ENCODE peak calls at places on chromosomes 2 and 18, in nine cellular contexts. One of them, this sample, is unnamed.

GRCh38 chr2:200575957-200576356 is 9.9 kb upstream of the AOX1 start:
- DNase-seq in CD4-positive, CD25-positive, alpha-beta regulatory T cell: peak
- DNase-seq in neuronal stem cell: no peak
- DNase-seq in spleen: no peak
- DNase-seq in endodermal cell: no peak
- DNase-seq in cardiac fibroblast: peak
- DNase-seq in tibial artery: no peak
- DNase-seq in skeletal muscle cell: no peak
- DNase-seq in pancreas: no peak
- DNase-seq in this sample: peak

GRCh38 chr2:36594849-36595248 is 3.1 kb downstream of the FEZ2 start:
- DNase-seq in CD4-positive, CD25-positive, alpha-beta regulatory T cell: no peak
- DNase-seq in neuronal stem cell: no peak
- DNase-seq in spleen: no peak
- DNase-seq in endodermal cell: no peak
- DNase-seq in cardiac fibroblast: no peak
- DNase-seq in tibial artery: no peak
- DNase-seq in skeletal muscle cell: no peak
- DNase-seq in pancreas: no peak
- DNase-seq in this sample: no peak

GRCh38 chr2:75276093-75277055 is 77.1 kb upstream of the TACR1 start:
- DNase-seq in CD4-positive, CD25-positive, alpha-beta regulatory T cell: no peak
- DNase-seq in neuronal stem cell: no peak
- DNase-seq in spleen: no peak
- DNase-seq in endodermal cell: peak
- DNase-seq in cardiac fibroblast: peak
- DNase-seq in tibial artery: no peak
- DNase-seq in skeletal muscle cell: peak
- DNase-seq in pancreas: no peak
- DNase-seq in this sample: no peak

GRCh38 chr2:7792031-7792651 is 874.9 kb downstream of the RNF144A start:
- DNase-seq in CD4-positive, CD25-positive, alpha-beta regulatory T cell: no peak
- DNase-seq in neuronal stem cell: no peak
- DNase-seq in spleen: no peak
- DNase-seq in endodermal cell: no peak
- DNase-seq in cardiac fibroblast: no peak
- DNase-seq in tibial artery: no peak
- DNase-seq in skeletal muscle cell: no peak
- DNase-seq in pancreas: peak
- DNase-seq in this sample: no peak

GRCh38 chr2:221385716-221386115 is 186.4 kb downstream of the EPHA4 start:
- DNase-seq in CD4-positive, CD25-positive, alpha-beta regulatory T cell: no peak
- DNase-seq in neuronal stem cell: no peak
- DNase-seq in spleen: no peak
- DNase-seq in endodermal cell: peak
- DNase-seq in cardiac fibroblast: no peak
- DNase-seq in tibial artery: no peak
- DNase-seq in skeletal muscle cell: no peak
- DNase-seq in pancreas: no peak
- DNase-seq in this sample: no peak

GRCh38 chr2:240024766-240025165 is 376 bp downstream of the NDUFA10 start:
- DNase-seq in CD4-positive, CD25-positive, alpha-beta regulatory T cell: peak
- DNase-seq in neuronal stem cell: peak
- DNase-seq in spleen: no peak
- DNase-seq in endodermal cell: no peak
- DNase-seq in cardiac fibroblast: peak
- DNase-seq in tibial artery: peak
- DNase-seq in skeletal muscle cell: no peak
- DNase-seq in pancreas: no peak
- DNase-seq in this sample: peak

GRCh38 chr2:25435421-25435820 is 93.7 kb upstream of the DNMT3A start:
- DNase-seq in CD4-positive, CD25-positive, alpha-beta regulatory T cell: no peak
- DNase-seq in neuronal stem cell: no peak
- DNase-seq in spleen: no peak
- DNase-seq in endodermal cell: no peak
- DNase-seq in cardiac fibroblast: no peak
- DNase-seq in tibial artery: no peak
- DNase-seq in skeletal muscle cell: no peak
- DNase-seq in pancreas: no peak
- DNase-seq in this sample: no peak

GRCh38 chr2:207286106-207286505 is 120.4 kb upstream of the KLF7 start:
- DNase-seq in CD4-positive, CD25-positive, alpha-beta regulatory T cell: no peak
- DNase-seq in neuronal stem cell: no peak
- DNase-seq in spleen: no peak
- DNase-seq in endodermal cell: no peak
- DNase-seq in cardiac fibroblast: no peak
- DNase-seq in tibial artery: no peak
- DNase-seq in skeletal muscle cell: no peak
- DNase-seq in pancreas: no peak
- DNase-seq in this sample: no peak

GRCh38 chr2:219041252-219041651 is at the start of gene CFAP65:
- DNase-seq in CD4-positive, CD25-positive, alpha-beta regulatory T cell: peak
- DNase-seq in neuronal stem cell: peak
- DNase-seq in spleen: peak
- DNase-seq in endodermal cell: peak
- DNase-seq in cardiac fibroblast: peak
- DNase-seq in tibial artery: peak
- DNase-seq in skeletal muscle cell: peak
- DNase-seq in pancreas: no peak
- DNase-seq in this sample: peak

GRCh38 chr2:31675485-31675901 is 94.8 kb upstream of the SRD5A2 start:
- DNase-seq in CD4-positive, CD25-positive, alpha-beta regulatory T cell: peak
- DNase-seq in neuronal stem cell: peak
- DNase-seq in spleen: no peak
- DNase-seq in endodermal cell: peak
- DNase-seq in cardiac fibroblast: no peak
- DNase-seq in tibial artery: no peak
- DNase-seq in skeletal muscle cell: no peak
- DNase-seq in pancreas: no peak
- DNase-seq in this sample: no peak

GRCh38 chr2:8602809-8603208 is 79.0 kb upstream of the ID2 start:
- DNase-seq in CD4-positive, CD25-positive, alpha-beta regulatory T cell: no peak
- DNase-seq in neuronal stem cell: no peak
- DNase-seq in spleen: no peak
- DNase-seq in endodermal cell: no peak
- DNase-seq in cardiac fibroblast: no peak
- DNase-seq in tibial artery: no peak
- DNase-seq in skeletal muscle cell: no peak
- DNase-seq in pancreas: no peak
- DNase-seq in this sample: no peak

GRCh38 chr2:71452565-71452964 is 796 bp upstream of the DYSF start:
- DNase-seq in CD4-positive, CD25-positive, alpha-beta regulatory T cell: peak
- DNase-seq in neuronal stem cell: no peak
- DNase-seq in spleen: peak
- DNase-seq in endodermal cell: peak
- DNase-seq in cardiac fibroblast: peak
- DNase-seq in tibial artery: no peak
- DNase-seq in skeletal muscle cell: peak
- DNase-seq in pancreas: no peak
- DNase-seq in this sample: peak

GRCh38 chr2:16127958-16128357 is 187.6 kb downstream of the MYCN start:
- DNase-seq in CD4-positive, CD25-positive, alpha-beta regulatory T cell: no peak
- DNase-seq in neuronal stem cell: no peak
- DNase-seq in spleen: no peak
- DNase-seq in endodermal cell: peak
- DNase-seq in cardiac fibroblast: no peak
- DNase-seq in tibial artery: no peak
- DNase-seq in skeletal muscle cell: no peak
- DNase-seq in pancreas: no peak
- DNase-seq in this sample: no peak

GRCh38 chr2:6916736-6917070 is 509 bp upstream of the RNF144A start:
- DNase-seq in CD4-positive, CD25-positive, alpha-beta regulatory T cell: no peak
- DNase-seq in neuronal stem cell: no peak
- DNase-seq in spleen: no peak
- DNase-seq in endodermal cell: no peak
- DNase-seq in cardiac fibroblast: no peak
- DNase-seq in tibial artery: no peak
- DNase-seq in skeletal muscle cell: no peak
- DNase-seq in pancreas: no peak
- DNase-seq in this sample: no peak

GRCh38 chr2:230614913-230615332 is 97.7 kb upstream of the CAB39 start:
- DNase-seq in CD4-positive, CD25-positive, alpha-beta regulatory T cell: peak
- DNase-seq in neuronal stem cell: no peak
- DNase-seq in spleen: peak
- DNase-seq in endodermal cell: no peak
- DNase-seq in cardiac fibroblast: no peak
- DNase-seq in tibial artery: no peak
- DNase-seq in skeletal muscle cell: no peak
- DNase-seq in pancreas: no peak
- DNase-seq in this sample: no peak

GRCh38 chr2:42659601-42660000 is 91.2 kb downstream of the MTA3 start:
- DNase-seq in CD4-positive, CD25-positive, alpha-beta regulatory T cell: no peak
- DNase-seq in neuronal stem cell: no peak
- DNase-seq in spleen: no peak
- DNase-seq in endodermal cell: no peak
- DNase-seq in cardiac fibroblast: peak
- DNase-seq in tibial artery: no peak
- DNase-seq in skeletal muscle cell: no peak
- DNase-seq in pancreas: no peak
- DNase-seq in this sample: no peak

GRCh38 chr2:5364361-5364760 is 327.8 kb upstream of the SOX11 start:
- DNase-seq in CD4-positive, CD25-positive, alpha-beta regulatory T cell: no peak
- DNase-seq in neuronal stem cell: no peak
- DNase-seq in spleen: no peak
- DNase-seq in endodermal cell: no peak
- DNase-seq in cardiac fibroblast: no peak
- DNase-seq in tibial artery: no peak
- DNase-seq in skeletal muscle cell: no peak
- DNase-seq in pancreas: no peak
- DNase-seq in this sample: no peak
- H3K4me3 ChIP-seq in CD4-positive, CD25-positive, alpha-beta regulatory T cell: no peak
- H3K4me3 ChIP-seq in neuronal stem cell: no peak
- H3K4me3 ChIP-seq in spleen: no peak
- H3K4me3 ChIP-seq in endodermal cell: no peak
- H3K4me3 ChIP-seq in cardiac fibroblast: no peak
- H3K4me3 ChIP-seq in tibial artery: no peak
- H3K4me3 ChIP-seq in skeletal muscle cell: no peak
- H3K4me3 ChIP-seq in pancreas: no peak
- H3K4me3 ChIP-seq in this sample: no peak

GRCh38 chr18:22349317-22349898 is 68.3 kb downstream of the CTAGE1 start:
- DNase-seq in CD4-positive, CD25-positive, alpha-beta regulatory T cell: no peak
- DNase-seq in neuronal stem cell: no peak
- DNase-seq in spleen: no peak
- DNase-seq in endodermal cell: no peak
- DNase-seq in cardiac fibroblast: peak
- DNase-seq in tibial artery: peak
- DNase-seq in skeletal muscle cell: no peak
- DNase-seq in pancreas: no peak
- DNase-seq in this sample: no peak
- H3K4me3 ChIP-seq in CD4-positive, CD25-positive, alpha-beta regulatory T cell: no peak
- H3K4me3 ChIP-seq in neuronal stem cell: no peak
- H3K4me3 ChIP-seq in spleen: peak
- H3K4me3 ChIP-seq in endodermal cell: peak
- H3K4me3 ChIP-seq in cardiac fibroblast: peak
- H3K4me3 ChIP-seq in tibial artery: peak
- H3K4me3 ChIP-seq in skeletal muscle cell: peak
- H3K4me3 ChIP-seq in pancreas: peak
- H3K4me3 ChIP-seq in this sample: no peak

GRCh38 chr18:25279961-25280360 is 72.0 kb downstream of the ZNF521 start:
- DNase-seq in CD4-positive, CD25-positive, alpha-beta regulatory T cell: no peak
- DNase-seq in neuronal stem cell: no peak
- DNase-seq in spleen: no peak
- DNase-seq in endodermal cell: no peak
- DNase-seq in cardiac fibroblast: no peak
- DNase-seq in tibial artery: no peak
- DNase-seq in skeletal muscle cell: no peak
- DNase-seq in pancreas: no peak
- DNase-seq in this sample: no peak
- H3K4me3 ChIP-seq in CD4-positive, CD25-positive, alpha-beta regulatory T cell: no peak
- H3K4me3 ChIP-seq in neuronal stem cell: no peak
- H3K4me3 ChIP-seq in spleen: no peak
- H3K4me3 ChIP-seq in endodermal cell: no peak
- H3K4me3 ChIP-seq in cardiac fibroblast: no peak
- H3K4me3 ChIP-seq in tibial artery: no peak
- H3K4me3 ChIP-seq in skeletal muscle cell: no peak
- H3K4me3 ChIP-seq in pancreas: no peak
- H3K4me3 ChIP-seq in this sample: no peak

GRCh38 chr2:148877403-148877740 is 2.3 kb downstream of the KIF5C start:
- DNase-seq in CD4-positive, CD25-positive, alpha-beta regulatory T cell: no peak
- DNase-seq in neuronal stem cell: no peak
- DNase-seq in spleen: no peak
- DNase-seq in endodermal cell: no peak
- DNase-seq in cardiac fibroblast: no peak
- DNase-seq in tibial artery: no peak
- DNase-seq in skeletal muscle cell: no peak
- DNase-seq in pancreas: no peak
- DNase-seq in this sample: no peak
- H3K4me3 ChIP-seq in CD4-positive, CD25-positive, alpha-beta regulatory T cell: no peak
- H3K4me3 ChIP-seq in neuronal stem cell: peak
- H3K4me3 ChIP-seq in spleen: no peak
- H3K4me3 ChIP-seq in endodermal cell: peak
- H3K4me3 ChIP-seq in cardiac fibroblast: no peak
- H3K4me3 ChIP-seq in tibial artery: no peak
- H3K4me3 ChIP-seq in skeletal muscle cell: no peak
- H3K4me3 ChIP-seq in pancreas: no peak
- H3K4me3 ChIP-seq in this sample: no peak

DNA sequence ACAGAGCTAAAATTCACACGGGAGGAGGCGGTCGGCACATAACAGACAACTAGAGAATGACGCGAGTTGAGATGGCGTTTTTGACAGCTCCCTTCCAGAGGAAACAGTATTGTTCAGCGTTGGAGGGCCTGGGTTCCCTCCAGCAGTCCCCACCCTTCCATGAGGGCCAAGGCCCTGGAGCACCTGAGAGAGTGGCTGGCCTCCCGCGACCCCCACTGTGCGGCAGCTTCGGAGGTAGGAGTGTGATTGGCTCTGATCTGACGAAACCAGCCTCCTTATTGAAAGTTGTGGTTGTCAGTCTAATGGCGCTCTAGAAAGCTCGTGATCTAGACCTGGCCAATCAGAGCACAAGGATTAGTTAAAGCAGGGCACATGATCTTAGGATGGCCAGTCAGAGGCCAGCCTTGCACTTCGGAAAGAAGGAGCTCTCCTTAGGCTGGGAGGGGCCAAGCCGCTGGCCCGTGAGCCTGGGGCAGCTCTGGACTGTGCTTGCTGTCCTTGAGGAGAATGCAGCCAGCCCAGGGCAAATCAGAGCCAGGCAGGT is 104.5 kb upstream of the CELF4 start:
- DNase-seq in CD4-positive, CD25-positive, alpha-beta regulatory T cell: no peak
- DNase-seq in neuronal stem cell: no peak
- DNase-seq in spleen: no peak
- DNase-seq in endodermal cell: peak
- DNase-seq in cardiac fibroblast: no peak
- DNase-seq in tibial artery: no peak
- DNase-seq in skeletal muscle cell: no peak
- DNase-seq in pancreas: no peak
- DNase-seq in this sample: no peak
- H3K4me3 ChIP-seq in CD4-positive, CD25-positive, alpha-beta regulatory T cell: no peak
- H3K4me3 ChIP-seq in neuronal stem cell: no peak
- H3K4me3 ChIP-seq in spleen: no peak
- H3K4me3 ChIP-seq in endodermal cell: no peak
- H3K4me3 ChIP-seq in cardiac fibroblast: no peak
- H3K4me3 ChIP-seq in tibial artery: no peak
- H3K4me3 ChIP-seq in skeletal muscle cell: no peak
- H3K4me3 ChIP-seq in pancreas: no peak
- H3K4me3 ChIP-seq in this sample: no peak

GRCh38 chr2:20576598-20577115 is 74.2 kb downstream of the HS1BP3 start:
- DNase-seq in CD4-positive, CD25-positive, alpha-beta regulatory T cell: peak
- DNase-seq in neuronal stem cell: no peak
- DNase-seq in spleen: no peak
- DNase-seq in endodermal cell: no peak
- DNase-seq in cardiac fibroblast: no peak
- DNase-seq in tibial artery: no peak
- DNase-seq in skeletal muscle cell: no peak
- DNase-seq in pancreas: no peak
- DNase-seq in this sample: no peak
- H3K4me3 ChIP-seq in CD4-positive, CD25-positive, alpha-beta regulatory T cell: peak
- H3K4me3 ChIP-seq in neuronal stem cell: no peak
- H3K4me3 ChIP-seq in spleen: no peak
- H3K4me3 ChIP-seq in endodermal cell: no peak
- H3K4me3 ChIP-seq in cardiac fibroblast: no peak
- H3K4me3 ChIP-seq in tibial artery: no peak
- H3K4me3 ChIP-seq in skeletal muscle cell: no peak
- H3K4me3 ChIP-seq in pancreas: no peak
- H3K4me3 ChIP-seq in this sample: no peak

GRCh38 chr18:28175047-28175929 is 1.6 kb downstream of the CDH2 start:
- DNase-seq in CD4-positive, CD25-positive, alpha-beta regulatory T cell: no peak
- DNase-seq in neuronal stem cell: peak
- DNase-seq in spleen: peak
- DNase-seq in endodermal cell: peak
- DNase-seq in cardiac fibroblast: peak
- DNase-seq in tibial artery: no peak
- DNase-seq in skeletal muscle cell: no peak
- DNase-seq in pancreas: peak
- DNase-seq in this sample: no peak
- H3K4me3 ChIP-seq in CD4-positive, CD25-positive, alpha-beta regulatory T cell: no peak
- H3K4me3 ChIP-seq in neuronal stem cell: peak
- H3K4me3 ChIP-seq in spleen: peak
- H3K4me3 ChIP-seq in endodermal cell: peak
- H3K4me3 ChIP-seq in cardiac fibroblast: peak
- H3K4me3 ChIP-seq in tibial artery: peak
- H3K4me3 ChIP-seq in skeletal muscle cell: peak
- H3K4me3 ChIP-seq in pancreas: no peak
- H3K4me3 ChIP-seq in this sample: peak

This sample was measured in Jurkat, Clone E6-1.